ENCODE peak calls at places on chromosomes 13 and 19, in seven cellular contexts. P, C, B, G, A, U and D are unnamed samples.

GRCh38 chr13:77298403-77298802 is 28.5 kb downstream of the MYCBP2 start:
- DNase-seq in G (no peak), C (no peak), A (no peak), U (no peak), B (no peak), P (no peak), D (no peak)

GRCh38 chr19:48836089-48837017 is at the start of gene HSD17B14:
- DNase-seq in G (peak), B (no peak), U (peak), A (no peak), P (peak), C (peak), D (no peak)

GRCh38 chr13:40680659-40681323 is 14.3 kb upstream of the FOXO1 start:
- DNase-seq in G (peak), B (no peak), U (no peak), C (no peak), A (no peak), P (no peak), D (no peak)

GRCh38 chr13:80654638-80655249 is 313.8 kb upstream of the SPRY2 start:
- DNase-seq in G (no peak), B (no peak), C (no peak), P (no peak), A (peak), U (no peak), D (no peak)

GRCh38 chr19:54416695-54417491 is 1.6 kb downstream of the TTYH1 start:
- DNase-seq in B (no peak), A (no peak), P (no peak), C (no peak), U (no peak), G (peak), D (no peak)

GRCh38 chr19:342801-343421 is 1.7 kb downstream of the MIER2 start:
- DNase-seq in P (peak), G (no peak), U (peak), C (peak), B (peak), A (peak), D (no peak)

GRCh38 chr13:41960700-41961697 is at the start of gene VWA8:
- DNase-seq in A (peak), B (peak), U (peak), G (peak), C (peak), P (peak), D (peak)

GRCh38 chr19:13984875-13985741 is 21.0 kb downstream of the RFX1 start:
- DNase-seq in A (no peak), P (no peak), G (no peak), B (no peak), C (no peak), U (no peak), D (no peak)

GRCh38 chr13:25137624-25137892 is 34.5 kb downstream of the AMER2 start:
- DNase-seq in A (no peak), C (no peak), G (no peak), B (no peak), P (no peak), U (no peak), D (no peak)

GRCh38 chr13:72652681-72653080 is 74.7 kb downstream of the MZT1 start:
- DNase-seq in G (no peak), C (peak), U (no peak), B (no peak), A (peak), P (peak), D (no peak)

GRCh38 chr19:30690935-30691505 is 318.8 kb downstream of the ZNF536 start:
- DNase-seq in G (peak), U (no peak), P (no peak), C (no peak), A (no peak), B (no peak), D (no peak)

GRCh38 chr13:73937420-73937819 is 196.8 kb downstream of the KLF12 start:
- DNase-seq in A (no peak), P (no peak), C (peak), B (no peak), U (no peak), G (no peak), D (no peak)

GRCh38 chr13:99717959-99718674 is 216.8 kb downstream of the TM9SF2 start:
- DNase-seq in G (no peak), B (no peak), P (no peak), C (no peak), A (no peak), U (no peak), D (no peak)

GRCh38 chr19:19106061-19106551 is 32.2 kb downstream of the TMEM161A start:
- DNase-seq in U (no peak), C (peak), B (no peak), P (peak), G (peak), A (no peak), D (no peak)

GRCh38 chr13:102651892-102652291 is 43.0 kb downstream of the METTL21C start:
- DNase-seq in P (peak), B (peak), A (peak), U (peak), C (peak), G (no peak), D (no peak)

GRCh38 chr19:13705201-13705600 is 59.1 kb upstream of the MRI1 start:
- DNase-seq in B (no peak), U (no peak), P (no peak), A (no peak), C (no peak), G (no peak), D (no peak)

GRCh38 chr19:40689339-40690049 is 957 bp downstream of the NUMBL start:
- DNase-seq in U (peak), A (peak), B (no peak), C (peak), P (no peak), G (peak), D (peak)

GRCh38 chr19:23917856-23918255 is 3.2 kb downstream of the ZNF726 start:
- DNase-seq in B (no peak), A (peak), G (no peak), P (no peak), U (no peak), C (no peak), D (no peak)

GRCh38 chr13:77737583-77738200 is 40.2 kb downstream of the SLAIN1 start:
- DNase-seq in U (no peak), P (no peak), C (no peak), A (no peak), G (no peak), B (no peak), D (no peak)

GRCh38 chr19:11699931-11700794 is 38.6 kb downstream of the ZNF823 start:
- DNase-seq in C (peak), P (peak), U (no peak), G (no peak), B (peak), A (peak), D (no peak)

GRCh38 chr19:6047741-6048231 is 62.5 kb downstream of the RFX2 start:
- DNase-seq in U (peak), P (peak), B (peak), A (peak), G (peak), C (peak), D (no peak)

GRCh38 chr19:51207747-51208146 is 17.1 kb upstream of the CD33 start:
- DNase-seq in A (no peak), B (no peak), P (no peak), G (no peak), U (no peak), C (no peak), D (no peak)

GRCh38 chr13:27113436-27113835 is 58.2 kb downstream of the USP12 start:
- DNase-seq in C (no peak), G (no peak), U (no peak), A (no peak), P (no peak), B (no peak), D (no peak)

GRCh38 chr13:101231751-101232428 is 184.4 kb downstream of the NALCN start:
- DNase-seq in A (peak), B (peak), P (no peak), U (no peak), C (peak), G (no peak), D (no peak)

GRCh38 chr19:51531349-51532315 is at the start of gene SIGLEC6:
- DNase-seq in B (no peak), C (no peak), P (no peak), A (no peak), U (peak), G (peak), D (peak)

GRCh38 chr13:39618546-39618945 is 15.6 kb upstream of the LHFPL6 start:
- DNase-seq in G (no peak), B (no peak), A (no peak), C (no peak), P (no peak), U (no peak), D (no peak)

GRCh38 chr13:39612023-39612637 is 9.1 kb upstream of the LHFPL6 start:
- DNase-seq in A (peak), P (peak), G (peak), B (peak), C (peak), U (no peak), D (no peak)

DNA sequence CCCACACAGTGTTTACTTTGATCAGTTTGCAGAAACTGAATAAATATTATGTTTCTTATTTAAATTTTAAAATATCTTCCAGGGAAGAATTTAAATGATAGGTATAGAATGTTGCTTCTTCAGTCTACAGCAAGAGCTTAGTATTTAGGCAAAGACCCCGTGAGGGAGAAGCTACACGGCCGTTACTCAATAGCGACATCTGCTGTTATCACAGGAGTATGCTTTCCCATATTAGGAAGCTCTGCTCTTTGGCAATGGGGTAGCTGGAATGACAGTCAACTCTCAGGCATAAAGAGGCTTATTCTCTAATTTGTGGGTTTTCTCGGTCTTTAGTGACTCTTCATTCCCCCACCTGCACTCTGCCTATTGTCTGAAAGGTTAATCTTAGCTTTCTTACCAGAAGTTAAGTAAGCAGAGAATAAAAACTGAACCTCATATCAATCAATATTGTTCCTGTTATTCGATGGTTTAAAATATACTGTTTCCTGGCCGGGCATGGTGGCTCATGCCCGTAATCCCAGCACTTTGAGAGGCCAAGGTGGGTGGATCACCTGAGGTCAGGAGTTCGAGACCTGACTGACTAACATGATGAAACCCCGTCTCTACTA is 13.2 kb upstream of the LHFPL6 start:
- DNase-seq in G (peak), U (no peak), P (peak), A (peak), B (peak), C (peak), D (no peak)
- TF ChIP-seq CTCF in G (peak), U (peak), P (peak), A (peak), B (peak), C (peak), D (peak)

GRCh38 chr13:44879452-44880058 is 109.7 kb downstream of the NUFIP1 start:
- DNase-seq in B (peak), C (peak), U (no peak), G (no peak), A (peak), P (peak), D (no peak)

GRCh38 chr13:44874886-44875630 is 114.2 kb downstream of the NUFIP1 start:
- DNase-seq in U (no peak), B (no peak), G (no peak), P (no peak), A (no peak), C (peak), D (no peak)

GRCh38 chr13:44873486-44873885 is 115.8 kb downstream of the NUFIP1 start:
- DNase-seq in G (no peak), B (no peak), P (no peak), C (no peak), U (no peak), A (no peak), D (no peak)

GRCh38 chr13:44874176-44874575 is 115.1 kb downstream of the NUFIP1 start:
- DNase-seq in B (no peak), A (no peak), U (no peak), G (no peak), C (no peak), P (no peak), D (no peak)

GRCh38 chr13:44876782-44877324 is 112.4 kb downstream of the NUFIP1 start:
- DNase-seq in U (no peak), A (no peak), G (peak), C (no peak), P (no peak), B (no peak), D (no peak)
- TF ChIP-seq CTCF in U (no peak), A (peak), G (peak), C (peak), P (peak), B (peak), D (no peak)

GRCh38 chr19:4702764-4703163 is 20.9 kb downstream of the DPP9 start:
- DNase-seq in G (no peak), A (no peak), C (no peak), B (no peak), U (no peak), P (no peak), D (no peak)

GRCh38 chr19:4699826-4700572 is 23.6 kb downstream of the DPP9 start:
- DNase-seq in U (peak), G (no peak), A (no peak), P (no peak), B (no peak), C (no peak), D (no peak)

GRCh38 chr19:4703671-4704316 is 19.8 kb downstream of the DPP9 start:
- DNase-seq in A (no peak), P (no peak), B (no peak), G (no peak), C (no peak), U (no peak), D (no peak)

GRCh38 chr19:4701557-4701956 is 22.1 kb downstream of the DPP9 start:
- DNase-seq in C (no peak), B (no peak), A (no peak), U (no peak), G (no peak), P (no peak), D (no peak)

GRCh38 chr19:4700573-4700970 is 23.1 kb downstream of the DPP9 start:
- DNase-seq in B (no peak), A (no peak), P (no peak), G (peak), C (no peak), U (peak), D (no peak)
- TF ChIP-seq CTCF in B (no peak), A (no peak), P (no peak), G (no peak), C (no peak), U (no peak), D (no peak)

GRCh38 chr19:17389957-17390664 is 3.9 kb downstream of the CCDC194 start:
- DNase-seq in U (no peak), C (no peak), A (no peak), G (no peak), B (no peak), P (no peak), D (no peak)
- TF ChIP-seq CTCF in U (no peak), C (no peak), A (no peak), G (peak), B (peak), P (no peak), D (no peak)

GRCh38 chr19:4524808-4525562 is 6.7 kb upstream of the PLIN4 start:
- DNase-seq in B (no peak), U (no peak), C (peak), G (peak), A (peak), P (peak), D (peak)
- TF ChIP-seq CTCF in B (peak), U (peak), C (peak), G (peak), A (peak), P (peak), D (peak)

GRCh38 chr13:63636231-63636993 is 2220.8 kb upstream of the PCDH20 start:
- DNase-seq in B (no peak), P (peak), U (no peak), G (no peak), A (no peak), C (peak), D (no peak)
- TF ChIP-seq CTCF in B (peak), P (peak), U (no peak), G (no peak), A (peak), C (no peak), D (no peak)

GRCh38 chr13:90403330-90404082 is 944.0 kb upstream of the MIR17HG start:
- DNase-seq in B (no peak), C (no peak), A (no peak), P (no peak), G (no peak), U (no peak), D (no peak)

GRCh38 chr13:90396266-90396665 is 951.2 kb upstream of the MIR17HG start:
- DNase-seq in A (no peak), U (no peak), B (no peak), G (no peak), P (no peak), C (no peak), D (no peak)

GRCh38 chr13:90400372-90400771 is 947.1 kb upstream of the MIR17HG start:
- DNase-seq in A (no peak), G (no peak), P (no peak), C (no peak), U (no peak), B (no peak), D (no peak)

GRCh38 chr13:90402613-90403012 is 944.9 kb upstream of the MIR17HG start:
- DNase-seq in B (no peak), P (no peak), C (no peak), A (no peak), U (no peak), G (no peak), D (no peak)

GRCh38 chr13:90402102-90402501 is 945.4 kb upstream of the MIR17HG start:
- DNase-seq in C (no peak), U (no peak), P (no peak), G (no peak), A (no peak), B (no peak), D (no peak)
- TF ChIP-seq CTCF in C (no peak), U (no peak), P (no peak), G (no peak), A (no peak), B (no peak), D (no peak)